ENCODE peak calls at places on chromosome 9, in five cellular contexts. One of them, this sample, is unnamed.

GRCh38 chr9:27791311-27791710 is 218.0 kb upstream of the C9orf72 start:
- DNase-seq in iPS-NIHi11: no peak
- DNase-seq in cardiac muscle cell: no peak
- DNase-seq in posterior vena cava: no peak
- DNase-seq in skeletal muscle cell: peak
- DNase-seq in this sample: no peak

GRCh38 chr9:101094686-101095085 is 66.2 kb downstream of the PLPPR1 start:
- DNase-seq in iPS-NIHi11: no peak
- DNase-seq in skeletal muscle cell: no peak
- DNase-seq in cardiac muscle cell: no peak
- DNase-seq in posterior vena cava: no peak
- DNase-seq in this sample: no peak

GRCh38 chr9:97749928-97750327 is 52.8 kb upstream of the XPA start:
- DNase-seq in posterior vena cava: no peak
- DNase-seq in cardiac muscle cell: no peak
- DNase-seq in iPS-NIHi11: no peak
- DNase-seq in skeletal muscle cell: no peak
- DNase-seq in this sample: no peak

GRCh38 chr9:77417570-77417969 is 230.6 kb downstream of the GNA14 start:
- DNase-seq in cardiac muscle cell: peak
- DNase-seq in iPS-NIHi11: no peak
- DNase-seq in skeletal muscle cell: peak
- DNase-seq in posterior vena cava: no peak
- DNase-seq in this sample: no peak

GRCh38 chr9:83299556-83299955 is 236.6 kb upstream of the RASEF start:
- DNase-seq in skeletal muscle cell: peak
- DNase-seq in posterior vena cava: no peak
- DNase-seq in cardiac muscle cell: peak
- DNase-seq in iPS-NIHi11: no peak
- DNase-seq in this sample: no peak

GRCh38 chr9:123063172-123063508 is 29.7 kb downstream of the GPR21 start:
- DNase-seq in skeletal muscle cell: no peak
- DNase-seq in posterior vena cava: no peak
- DNase-seq in cardiac muscle cell: no peak
- DNase-seq in iPS-NIHi11: no peak
- DNase-seq in this sample: no peak

GRCh38 chr9:70747335-70747734 is 332.9 kb upstream of the KLF9 start:
- DNase-seq in posterior vena cava: no peak
- DNase-seq in cardiac muscle cell: peak
- DNase-seq in skeletal muscle cell: peak
- DNase-seq in iPS-NIHi11: no peak
- DNase-seq in this sample: no peak

GRCh38 chr9:89850153-89850552 is 245.3 kb downstream of the GADD45G start:
- DNase-seq in cardiac muscle cell: no peak
- DNase-seq in skeletal muscle cell: no peak
- DNase-seq in iPS-NIHi11: no peak
- DNase-seq in posterior vena cava: peak
- DNase-seq in this sample: no peak

GRCh38 chr9:89933578-89933977 is 328.8 kb downstream of the GADD45G start:
- DNase-seq in skeletal muscle cell: no peak
- DNase-seq in iPS-NIHi11: no peak
- DNase-seq in posterior vena cava: no peak
- DNase-seq in cardiac muscle cell: no peak
- DNase-seq in this sample: no peak

GRCh38 chr9:136532799-136533774 is 12.8 kb downstream of the NOTCH1 start:
- DNase-seq in cardiac muscle cell: no peak
- DNase-seq in skeletal muscle cell: no peak
- DNase-seq in posterior vena cava: peak
- DNase-seq in iPS-NIHi11: no peak
- DNase-seq in this sample: no peak

GRCh38 chr9:124768778-124769350 is 2.2 kb downstream of the NR6A1 start:
- DNase-seq in skeletal muscle cell: no peak
- DNase-seq in posterior vena cava: no peak
- DNase-seq in iPS-NIHi11: no peak
- DNase-seq in cardiac muscle cell: no peak
- DNase-seq in this sample: no peak

GRCh38 chr9:93665128-93665565 is 88.8 kb downstream of the PHF2 start:
- DNase-seq in iPS-NIHi11: no peak
- DNase-seq in skeletal muscle cell: no peak
- DNase-seq in cardiac muscle cell: no peak
- DNase-seq in posterior vena cava: peak
- DNase-seq in this sample: no peak

GRCh38 chr9:22210936-22211335 is 201.8 kb upstream of the CDKN2B start:
- DNase-seq in iPS-NIHi11: no peak
- DNase-seq in posterior vena cava: no peak
- DNase-seq in cardiac muscle cell: no peak
- DNase-seq in skeletal muscle cell: no peak
- DNase-seq in this sample: no peak

GRCh38 chr9:91611582-91611981 is 187.9 kb upstream of the NFIL3 start:
- DNase-seq in skeletal muscle cell: no peak
- DNase-seq in posterior vena cava: no peak
- DNase-seq in cardiac muscle cell: no peak
- DNase-seq in iPS-NIHi11: no peak
- DNase-seq in this sample: no peak

GRCh38 chr9:97767891-97768290 is 70.8 kb upstream of the XPA start:
- DNase-seq in posterior vena cava: no peak
- DNase-seq in skeletal muscle cell: no peak
- DNase-seq in cardiac muscle cell: no peak
- DNase-seq in iPS-NIHi11: no peak
- DNase-seq in this sample: no peak

GRCh38 chr9:976805-977360 is 428 bp downstream of the DMRT3 start:
- DNase-seq in cardiac muscle cell: no peak
- DNase-seq in iPS-NIHi11: peak
- DNase-seq in posterior vena cava: no peak
- DNase-seq in skeletal muscle cell: no peak
- DNase-seq in this sample: no peak

GRCh38 chr9:129597355-129598088 is 23.4 kb downstream of the C9orf50 start:
- DNase-seq in cardiac muscle cell: peak
- DNase-seq in skeletal muscle cell: no peak
- DNase-seq in posterior vena cava: no peak
- DNase-seq in iPS-NIHi11: peak
- DNase-seq in this sample: peak

GRCh38 chr9:107460153-107461023 is 29.2 kb downstream of the KLF4 start:
- DNase-seq in cardiac muscle cell: no peak
- DNase-seq in skeletal muscle cell: no peak
- DNase-seq in iPS-NIHi11: peak
- DNase-seq in posterior vena cava: no peak
- DNase-seq in this sample: no peak

GRCh38 chr9:122810306-122810946 is 10.5 kb downstream of the OR1K1 start:
- DNase-seq in skeletal muscle cell: no peak
- DNase-seq in posterior vena cava: peak
- DNase-seq in cardiac muscle cell: peak
- DNase-seq in iPS-NIHi11: peak
- DNase-seq in this sample: peak

GRCh38 chr9:127578952-127579853 is 32.9 kb upstream of the STXBP1 start:
- DNase-seq in iPS-NIHi11: peak
- DNase-seq in skeletal muscle cell: peak
- DNase-seq in cardiac muscle cell: peak
- DNase-seq in posterior vena cava: peak
- DNase-seq in this sample: peak

GRCh38 chr9:72473474-72474241 is 47.8 kb upstream of the TMC1 start:
- DNase-seq in iPS-NIHi11: no peak
- DNase-seq in cardiac muscle cell: no peak
- DNase-seq in skeletal muscle cell: peak
- DNase-seq in posterior vena cava: no peak
- DNase-seq in this sample: no peak

GRCh38 chr9:137604345-137605145 is 941 bp upstream of the ARRDC1 start:
- DNase-seq in posterior vena cava: peak
- DNase-seq in iPS-NIHi11: no peak
- DNase-seq in cardiac muscle cell: no peak
- DNase-seq in skeletal muscle cell: no peak
- DNase-seq in this sample: no peak

GRCh38 chr9:79955300-79955699 is 383.5 kb downstream of the TLE4 start:
- DNase-seq in cardiac muscle cell: peak
- DNase-seq in posterior vena cava: no peak
- DNase-seq in skeletal muscle cell: no peak
- DNase-seq in iPS-NIHi11: no peak
- DNase-seq in this sample: no peak

GRCh38 chr9:124475158-124475867 is 25.1 kb downstream of the ADGRD2 start:
- DNase-seq in cardiac muscle cell: no peak
- DNase-seq in iPS-NIHi11: peak
- DNase-seq in posterior vena cava: no peak
- DNase-seq in skeletal muscle cell: no peak
- DNase-seq in this sample: peak

GRCh38 chr9:73038613-73039012 is 85.8 kb upstream of the ALDH1A1 start:
- DNase-seq in skeletal muscle cell: peak
- DNase-seq in posterior vena cava: peak
- DNase-seq in iPS-NIHi11: no peak
- DNase-seq in cardiac muscle cell: peak
- DNase-seq in this sample: no peak

GRCh38 chr9:124011460-124012301 is at the start of gene LHX2:
- DNase-seq in iPS-NIHi11: peak
- DNase-seq in posterior vena cava: peak
- DNase-seq in skeletal muscle cell: peak
- DNase-seq in cardiac muscle cell: peak
- DNase-seq in this sample: peak

GRCh38 chr9:93673844-93674334 is 97.5 kb downstream of the PHF2 start:
- DNase-seq in iPS-NIHi11: no peak
- DNase-seq in skeletal muscle cell: no peak
- DNase-seq in posterior vena cava: peak
- DNase-seq in cardiac muscle cell: no peak
- DNase-seq in this sample: no peak

GRCh38 chr9:88143944-88144343 is 5.7 kb upstream of the SPATA31C2 start:
- DNase-seq in cardiac muscle cell: no peak
- DNase-seq in skeletal muscle cell: no peak
- DNase-seq in posterior vena cava: no peak
- DNase-seq in iPS-NIHi11: no peak
- DNase-seq in this sample: no peak